ENCODE peak calls at places on chromosomes 3 and 15, in eight cellular contexts. One of them, this sample, is unnamed.

GRCh38 chr15:68739390-68740075 is 81.2 kb downstream of the ANP32A start:
- DNase-seq in central memory CD4-positive, alpha-beta T cell: no peak
- DNase-seq in CD8-positive, alpha-beta memory T cell: no peak
- DNase-seq in fibroblast of mammary gland: no peak
- DNase-seq in HTR-8/SVneo: no peak
- DNase-seq in activated naive CD4-positive, alpha-beta T cell treated with anti-CD3 and anti-CD28 coated beads, Interleukin-2, amount 50 U/mL, for 72 hours: no peak
- DNase-seq in hypothalamus: no peak
- DNase-seq in Karpas-422: no peak
- DNase-seq in this sample: no peak

GRCh38 chr3:114558271-114558670 is 264.4 kb downstream of the TIGIT start:
- DNase-seq in activated naive CD4-positive, alpha-beta T cell treated with anti-CD3 and anti-CD28 coated beads, Interleukin-2, amount 50 U/mL, for 72 hours: no peak
- DNase-seq in fibroblast of mammary gland: peak; percentile 69
- DNase-seq in HTR-8/SVneo: no peak
- DNase-seq in Karpas-422: no peak
- DNase-seq in hypothalamus: no peak
- DNase-seq in central memory CD4-positive, alpha-beta T cell: no peak
- DNase-seq in CD8-positive, alpha-beta memory T cell: no peak
- DNase-seq in this sample: peak; percentile 43

GRCh38 chr15:56471440-56472069 is 6.6 kb upstream of the MNS1 start:
- DNase-seq in fibroblast of mammary gland: no peak
- DNase-seq in Karpas-422: no peak
- DNase-seq in central memory CD4-positive, alpha-beta T cell: no peak
- DNase-seq in CD8-positive, alpha-beta memory T cell: no peak
- DNase-seq in activated naive CD4-positive, alpha-beta T cell treated with anti-CD3 and anti-CD28 coated beads, Interleukin-2, amount 50 U/mL, for 72 hours: no peak
- DNase-seq in HTR-8/SVneo: no peak
- DNase-seq in hypothalamus: no peak
- DNase-seq in this sample: no peak

GRCh38 chr3:108388136-108389132 is 92.1 kb downstream of the HHLA2 start:
- DNase-seq in HTR-8/SVneo: no peak
- DNase-seq in fibroblast of mammary gland: no peak
- DNase-seq in Karpas-422: peak; percentile 38
- DNase-seq in hypothalamus: no peak
- DNase-seq in CD8-positive, alpha-beta memory T cell: no peak
- DNase-seq in activated naive CD4-positive, alpha-beta T cell treated with anti-CD3 and anti-CD28 coated beads, Interleukin-2, amount 50 U/mL, for 72 hours: peak; percentile 13
- DNase-seq in central memory CD4-positive, alpha-beta T cell: no peak
- DNase-seq in this sample: no peak

GRCh38 chr3:46200211-46200610 is 7.9 kb downstream of the CCR1 start:
- DNase-seq in CD8-positive, alpha-beta memory T cell: no peak
- DNase-seq in Karpas-422: no peak
- DNase-seq in fibroblast of mammary gland: no peak
- DNase-seq in activated naive CD4-positive, alpha-beta T cell treated with anti-CD3 and anti-CD28 coated beads, Interleukin-2, amount 50 U/mL, for 72 hours: no peak
- DNase-seq in HTR-8/SVneo: no peak
- DNase-seq in central memory CD4-positive, alpha-beta T cell: no peak
- DNase-seq in hypothalamus: no peak
- DNase-seq in this sample: no peak

GRCh38 chr15:70829366-70830166 is 24.4 kb downstream of the LARP6 start:
- DNase-seq in central memory CD4-positive, alpha-beta T cell: no peak
- DNase-seq in Karpas-422: no peak
- DNase-seq in hypothalamus: no peak
- DNase-seq in fibroblast of mammary gland: no peak
- DNase-seq in activated naive CD4-positive, alpha-beta T cell treated with anti-CD3 and anti-CD28 coated beads, Interleukin-2, amount 50 U/mL, for 72 hours: no peak
- DNase-seq in CD8-positive, alpha-beta memory T cell: no peak
- DNase-seq in HTR-8/SVneo: no peak
- DNase-seq in this sample: no peak

GRCh38 chr3:72663429-72663828 is 184.8 kb downstream of the SHQ1 start:
- DNase-seq in Karpas-422: no peak
- DNase-seq in HTR-8/SVneo: no peak
- DNase-seq in central memory CD4-positive, alpha-beta T cell: no peak
- DNase-seq in CD8-positive, alpha-beta memory T cell: no peak
- DNase-seq in activated naive CD4-positive, alpha-beta T cell treated with anti-CD3 and anti-CD28 coated beads, Interleukin-2, amount 50 U/mL, for 72 hours: no peak
- DNase-seq in fibroblast of mammary gland: no peak
- DNase-seq in hypothalamus: no peak
- DNase-seq in this sample: peak; percentile 76

GRCh38 chr15:69926721-69927120 is 171.0 kb downstream of the TLE3 start:
- DNase-seq in CD8-positive, alpha-beta memory T cell: no peak
- DNase-seq in central memory CD4-positive, alpha-beta T cell: no peak
- DNase-seq in HTR-8/SVneo: no peak
- DNase-seq in fibroblast of mammary gland: no peak
- DNase-seq in activated naive CD4-positive, alpha-beta T cell treated with anti-CD3 and anti-CD28 coated beads, Interleukin-2, amount 50 U/mL, for 72 hours: no peak
- DNase-seq in hypothalamus: no peak
- DNase-seq in Karpas-422: no peak
- DNase-seq in this sample: no peak

GRCh38 chr3:29520764-29521163 is 239.9 kb downstream of the RBMS3 start:
- DNase-seq in Karpas-422: no peak
- DNase-seq in HTR-8/SVneo: no peak
- DNase-seq in hypothalamus: no peak
- DNase-seq in central memory CD4-positive, alpha-beta T cell: no peak
- DNase-seq in fibroblast of mammary gland: no peak
- DNase-seq in CD8-positive, alpha-beta memory T cell: no peak
- DNase-seq in activated naive CD4-positive, alpha-beta T cell treated with anti-CD3 and anti-CD28 coated beads, Interleukin-2, amount 50 U/mL, for 72 hours: no peak
- DNase-seq in this sample: no peak

GRCh38 chr3:161137260-161137659 is 32.1 kb upstream of the B3GALNT1 start:
- DNase-seq in fibroblast of mammary gland: no peak
- DNase-seq in activated naive CD4-positive, alpha-beta T cell treated with anti-CD3 and anti-CD28 coated beads, Interleukin-2, amount 50 U/mL, for 72 hours: no peak
- DNase-seq in central memory CD4-positive, alpha-beta T cell: no peak
- DNase-seq in hypothalamus: no peak
- DNase-seq in HTR-8/SVneo: no peak
- DNase-seq in Karpas-422: no peak
- DNase-seq in CD8-positive, alpha-beta memory T cell: no peak
- DNase-seq in this sample: no peak

GRCh38 chr3:51799879-51800757 is 21.1 kb upstream of the IQCF6 start:
- DNase-seq in fibroblast of mammary gland: peak; percentile 86
- DNase-seq in activated naive CD4-positive, alpha-beta T cell treated with anti-CD3 and anti-CD28 coated beads, Interleukin-2, amount 50 U/mL, for 72 hours: peak; percentile 62
- DNase-seq in central memory CD4-positive, alpha-beta T cell: peak; percentile 44
- DNase-seq in hypothalamus: no peak
- DNase-seq in Karpas-422: peak; percentile 80
- DNase-seq in HTR-8/SVneo: peak; percentile 66
- DNase-seq in CD8-positive, alpha-beta memory T cell: no peak
- DNase-seq in this sample: peak; percentile 85

GRCh38 chr3:177379045-177379444 is 181.8 kb upstream of the TBL1XR1 start:
- DNase-seq in HTR-8/SVneo: no peak
- DNase-seq in hypothalamus: no peak
- DNase-seq in Karpas-422: no peak
- DNase-seq in CD8-positive, alpha-beta memory T cell: no peak
- DNase-seq in central memory CD4-positive, alpha-beta T cell: no peak
- DNase-seq in activated naive CD4-positive, alpha-beta T cell treated with anti-CD3 and anti-CD28 coated beads, Interleukin-2, amount 50 U/mL, for 72 hours: no peak
- DNase-seq in fibroblast of mammary gland: no peak
- DNase-seq in this sample: no peak

GRCh38 chr15:44199393-44199792 is 4.3 kb upstream of the FRMD5 start:
- DNase-seq in hypothalamus: no peak
- DNase-seq in Karpas-422: no peak
- DNase-seq in fibroblast of mammary gland: no peak
- DNase-seq in activated naive CD4-positive, alpha-beta T cell treated with anti-CD3 and anti-CD28 coated beads, Interleukin-2, amount 50 U/mL, for 72 hours: no peak
- DNase-seq in CD8-positive, alpha-beta memory T cell: no peak
- DNase-seq in central memory CD4-positive, alpha-beta T cell: no peak
- DNase-seq in HTR-8/SVneo: no peak
- DNase-seq in this sample: no peak

GRCh38 chr3:42180901-42181300 is 85.1 kb downstream of the CCK start:
- DNase-seq in CD8-positive, alpha-beta memory T cell: no peak
- DNase-seq in Karpas-422: no peak
- DNase-seq in hypothalamus: no peak
- DNase-seq in central memory CD4-positive, alpha-beta T cell: no peak
- DNase-seq in HTR-8/SVneo: no peak
- DNase-seq in fibroblast of mammary gland: no peak
- DNase-seq in activated naive CD4-positive, alpha-beta T cell treated with anti-CD3 and anti-CD28 coated beads, Interleukin-2, amount 50 U/mL, for 72 hours: no peak
- DNase-seq in this sample: no peak

GRCh38 chr3:10594915-10595314 is 89.5 kb upstream of the ATP2B2 start:
- DNase-seq in central memory CD4-positive, alpha-beta T cell: peak; percentile 24
- DNase-seq in fibroblast of mammary gland: peak; percentile 46
- DNase-seq in CD8-positive, alpha-beta memory T cell: no peak
- DNase-seq in HTR-8/SVneo: peak; percentile 67
- DNase-seq in hypothalamus: no peak
- DNase-seq in activated naive CD4-positive, alpha-beta T cell treated with anti-CD3 and anti-CD28 coated beads, Interleukin-2, amount 50 U/mL, for 72 hours: peak; percentile 58
- DNase-seq in Karpas-422: peak; percentile 88
- DNase-seq in this sample: peak; percentile 37

GRCh38 chr3:47394140-47394855 is 13.5 kb downstream of the PTPN23 start:
- DNase-seq in fibroblast of mammary gland: no peak
- DNase-seq in hypothalamus: no peak
- DNase-seq in activated naive CD4-positive, alpha-beta T cell treated with anti-CD3 and anti-CD28 coated beads, Interleukin-2, amount 50 U/mL, for 72 hours: no peak
- DNase-seq in central memory CD4-positive, alpha-beta T cell: no peak
- DNase-seq in HTR-8/SVneo: no peak
- DNase-seq in CD8-positive, alpha-beta memory T cell: no peak
- DNase-seq in Karpas-422: no peak
- DNase-seq in this sample: no peak

GRCh38 chr3:115324056-115324455 is 177.0 kb upstream of the ZBTB20 start:
- DNase-seq in Karpas-422: no peak
- DNase-seq in CD8-positive, alpha-beta memory T cell: no peak
- DNase-seq in HTR-8/SVneo: no peak
- DNase-seq in fibroblast of mammary gland: no peak
- DNase-seq in hypothalamus: no peak
- DNase-seq in activated naive CD4-positive, alpha-beta T cell treated with anti-CD3 and anti-CD28 coated beads, Interleukin-2, amount 50 U/mL, for 72 hours: no peak
- DNase-seq in central memory CD4-positive, alpha-beta T cell: no peak
- DNase-seq in this sample: no peak

GRCh38 chr15:68347392-68347791 is 69.8 kb downstream of the FEM1B start:
- DNase-seq in HTR-8/SVneo: peak; percentile 87
- DNase-seq in hypothalamus: no peak
- DNase-seq in activated naive CD4-positive, alpha-beta T cell treated with anti-CD3 and anti-CD28 coated beads, Interleukin-2, amount 50 U/mL, for 72 hours: no peak
- DNase-seq in CD8-positive, alpha-beta memory T cell: no peak
- DNase-seq in fibroblast of mammary gland: no peak
- DNase-seq in Karpas-422: no peak
- DNase-seq in central memory CD4-positive, alpha-beta T cell: no peak
- DNase-seq in this sample: peak; percentile 52

GRCh38 chr3:23685484-23686258 is 120.1 kb upstream of the UBE2E1 start:
- DNase-seq in fibroblast of mammary gland: peak; percentile 100
- DNase-seq in central memory CD4-positive, alpha-beta T cell: no peak
- DNase-seq in hypothalamus: no peak
- DNase-seq in activated naive CD4-positive, alpha-beta T cell treated with anti-CD3 and anti-CD28 coated beads, Interleukin-2, amount 50 U/mL, for 72 hours: peak; percentile 10
- DNase-seq in Karpas-422: no peak
- DNase-seq in CD8-positive, alpha-beta memory T cell: no peak
- DNase-seq in HTR-8/SVneo: peak; percentile 88
- DNase-seq in this sample: peak; percentile 98

GRCh38 chr3:157248590-157249425 is 88.9 kb upstream of the CCNL1 start:
- DNase-seq in hypothalamus: no peak
- DNase-seq in CD8-positive, alpha-beta memory T cell: no peak
- DNase-seq in activated naive CD4-positive, alpha-beta T cell treated with anti-CD3 and anti-CD28 coated beads, Interleukin-2, amount 50 U/mL, for 72 hours: no peak
- DNase-seq in HTR-8/SVneo: peak; percentile 75
- DNase-seq in central memory CD4-positive, alpha-beta T cell: no peak
- DNase-seq in Karpas-422: no peak
- DNase-seq in fibroblast of mammary gland: peak; percentile 87
- DNase-seq in this sample: peak; percentile 75

GRCh38 chr15:80007532-80007931 is 36.5 kb upstream of the BCL2A1 start:
- DNase-seq in HTR-8/SVneo: no peak
- DNase-seq in Karpas-422: no peak
- DNase-seq in fibroblast of mammary gland: no peak
- DNase-seq in central memory CD4-positive, alpha-beta T cell: no peak
- DNase-seq in CD8-positive, alpha-beta memory T cell: no peak
- DNase-seq in hypothalamus: no peak
- DNase-seq in activated naive CD4-positive, alpha-beta T cell treated with anti-CD3 and anti-CD28 coated beads, Interleukin-2, amount 50 U/mL, for 72 hours: no peak
- DNase-seq in this sample: no peak

GRCh38 chr3:70264122-70264780 is 48.2 kb downstream of the MDFIC2 start:
- DNase-seq in hypothalamus: no peak
- DNase-seq in central memory CD4-positive, alpha-beta T cell: no peak
- DNase-seq in CD8-positive, alpha-beta memory T cell: no peak
- DNase-seq in HTR-8/SVneo: peak; percentile 2
- DNase-seq in activated naive CD4-positive, alpha-beta T cell treated with anti-CD3 and anti-CD28 coated beads, Interleukin-2, amount 50 U/mL, for 72 hours: no peak
- DNase-seq in fibroblast of mammary gland: peak; percentile 31
- DNase-seq in Karpas-422: no peak
- DNase-seq in this sample: no peak

GRCh38 chr3:146968204-146968651 is 363.1 kb upstream of the PLSCR5 start:
- DNase-seq in CD8-positive, alpha-beta memory T cell: no peak
- DNase-seq in fibroblast of mammary gland: peak; percentile 87
- DNase-seq in central memory CD4-positive, alpha-beta T cell: no peak
- DNase-seq in Karpas-422: no peak
- DNase-seq in activated naive CD4-positive, alpha-beta T cell treated with anti-CD3 and anti-CD28 coated beads, Interleukin-2, amount 50 U/mL, for 72 hours: no peak
- DNase-seq in hypothalamus: no peak
- DNase-seq in HTR-8/SVneo: peak; percentile 25
- DNase-seq in this sample: peak; percentile 97